ENCODE peak calls at places on chromosomes 7 and 10, in eight cellular contexts. H is tibial nerve, P is H1, V is BJ, R is heart left ventricle, N is kidney epithelial cell, O is hepatocyte, B is Panc1. K is an unnamed sample.

GRCh38 chr10:49047128-49047639 is 68.1 kb downstream of the VSTM4 start:
- DNase-seq in H (no peak), P (no peak), V (no peak), R (no peak), N (no peak), O (no peak), B (no peak), K (no peak)

GRCh38 chr7:28269700-28270361 is 89.2 kb upstream of the JAZF1 start:
- DNase-seq in H (no peak), P (no peak), V (no peak), R (no peak), N (no peak), O (no peak), B (no peak), K (no peak)

GRCh38 chr7:92359801-92360200 is 87.5 kb upstream of the GATAD1 start:
- DNase-seq in H (no peak), P (no peak), V (peak; percentile 37), R (no peak), N (no peak), O (no peak), B (no peak), K (no peak)

GRCh38 chr10:121406823-121407545 is 191.3 kb downstream of the FGFR2 start:
- DNase-seq in H (no peak), P (no peak), V (no peak), R (no peak), N (peak; percentile 48), O (no peak), B (no peak), K (no peak)

GRCh38 chr10:80544316-80544953 is 6.7 kb downstream of the SH2D4B start:
- DNase-seq in H (no peak), P (peak; percentile 33), V (no peak), R (no peak), N (no peak), O (no peak), B (no peak), K (no peak)

GRCh38 chr7:82319674-82320118 is 123.9 kb downstream of the CACNA2D1 start:
- DNase-seq in H (peak; percentile 56), P (no peak), V (peak; percentile 53), R (peak; percentile 83), N (peak; percentile 26), O (peak; percentile 54), B (no peak), K (no peak)

GRCh38 chr7:152129682-152130081 is 104.2 kb downstream of the GALNT11 start:
- DNase-seq in H (no peak), P (no peak), V (no peak), R (no peak), N (no peak), O (no peak), B (no peak), K (no peak)

GRCh38 chr10:50653758-50654157 is 30.0 kb upstream of the SGMS1 start:
- DNase-seq in H (no peak), P (no peak), V (no peak), R (no peak), N (no peak), O (no peak), B (no peak), K (no peak)

GRCh38 chr10:95355241-95355779 is 64.5 kb upstream of the PDLIM1 start:
- DNase-seq in H (no peak), P (no peak), V (no peak), R (no peak), N (no peak), O (no peak), B (no peak), K (no peak)

GRCh38 chr7:46682841-46683624 is 762.0 kb upstream of the IGFBP3 start:
- DNase-seq in H (no peak), P (no peak), V (peak; percentile 59), R (no peak), N (no peak), O (no peak), B (no peak), K (no peak)

GRCh38 chr7:50205011-50205410 is 99.5 kb upstream of the IKZF1 start:
- DNase-seq in H (no peak), P (no peak), V (no peak), R (no peak), N (no peak), O (no peak), B (no peak), K (no peak)

GRCh38 chr7:130732980-130733865 is 784 bp downstream of the KLF14 start:
- DNase-seq in H (no peak), P (peak; percentile 74), V (no peak), R (no peak), N (no peak), O (peak; percentile 68), B (no peak), K (no peak)
- TF ChIP-seq CTCF in H (no peak), P (peak; percentile 3), V (no peak), R (no peak), N (no peak), O (no peak), B (peak; percentile 73), K (peak; percentile 25)

GRCh38 chr10:91632671-91633550 is at the start of gene PPP1R3C:
- DNase-seq in H (peak; percentile 69), P (peak; percentile 90), V (peak; percentile 68), R (peak; percentile 90), N (peak; percentile 50), O (peak; percentile 89), B (peak; percentile 42), K (no peak)

GRCh38 chr10:91626936-91627335 is 5.9 kb downstream of the PPP1R3C start:
- DNase-seq in H (no peak), P (no peak), V (no peak), R (no peak), N (no peak), O (no peak), B (no peak), K (no peak)

GRCh38 chr10:91627344-91628102 is 5.3 kb downstream of the PPP1R3C start:
- DNase-seq in H (no peak), P (no peak), V (no peak), R (no peak), N (no peak), O (no peak), B (no peak), K (no peak)

GRCh38 chr10:91630592-91630991 is 2.3 kb downstream of the PPP1R3C start:
- DNase-seq in H (no peak), P (no peak), V (no peak), R (no peak), N (no peak), O (no peak), B (no peak), K (no peak)

DNA sequence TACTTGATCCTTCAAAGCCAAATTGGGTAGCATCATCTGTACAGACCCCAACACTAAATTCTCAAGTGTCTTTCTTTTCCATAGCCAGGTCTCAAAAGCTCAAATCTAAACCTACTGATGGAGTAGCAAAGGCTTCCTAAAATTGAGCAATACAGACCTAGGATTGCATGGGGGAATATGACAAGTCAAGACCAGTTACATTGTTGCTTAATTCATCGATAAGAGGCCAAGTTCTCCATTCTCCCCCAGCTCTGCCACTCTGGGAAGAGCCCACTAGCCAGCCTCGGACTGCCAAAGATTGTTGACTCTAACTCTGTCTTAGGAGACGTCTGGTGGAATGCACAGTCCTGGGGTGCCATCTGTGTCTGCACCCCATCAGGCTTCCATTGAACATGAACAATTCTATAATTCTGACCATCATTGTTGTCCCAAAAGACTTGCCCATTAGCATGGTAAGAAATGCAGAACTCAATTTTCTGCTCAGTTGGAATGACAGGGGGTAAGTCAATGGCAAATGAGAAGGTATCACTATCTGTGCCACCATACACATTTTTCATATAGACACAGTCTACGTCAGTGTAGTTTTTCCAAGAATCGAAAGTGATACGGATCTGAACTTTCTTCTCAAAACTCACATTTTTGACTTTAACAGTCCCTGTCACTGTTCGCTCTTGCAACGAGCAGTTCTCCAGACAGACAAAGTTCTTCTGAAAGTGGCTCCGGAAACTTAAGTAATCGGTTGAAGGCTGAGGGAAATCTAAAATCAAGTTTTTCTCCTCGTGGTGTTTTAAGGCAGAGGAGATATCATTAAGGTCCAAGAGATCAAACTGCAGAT is 2.9 kb downstream of the PPP1R3C start:
- DNase-seq in H (no peak), P (no peak), V (no peak), R (no peak), N (no peak), O (no peak), B (no peak), K (no peak)
- H3K4me3 ChIP-seq in H (no peak overlapping the region), P (no peak overlapping the region), V (no peak overlapping the region), R (peak overlapping the region; percentile 74), N (no peak overlapping the region), O (no peak overlapping the region), B (no peak overlapping the region), K (no peak overlapping the region)

GRCh38 chr10:117685431-117685830 is 142.9 kb downstream of the EMX2 start:
- DNase-seq in H (no peak), P (no peak), V (no peak), R (no peak), N (no peak), O (no peak), B (no peak), K (no peak)

GRCh38 chr10:117684211-117684610 is 141.7 kb downstream of the EMX2 start:
- DNase-seq in H (no peak), P (no peak), V (no peak), R (no peak), N (no peak), O (no peak), B (no peak), K (no peak)

GRCh38 chr10:117686606-117687005 is 144.1 kb downstream of the EMX2 start:
- DNase-seq in H (no peak), P (no peak), V (no peak), R (no peak), N (no peak), O (no peak), B (no peak), K (no peak)

GRCh38 chr10:117688358-117688757 is 145.8 kb downstream of the EMX2 start:
- DNase-seq in H (no peak), P (no peak), V (no peak), R (no peak), N (no peak), O (no peak), B (no peak), K (no peak)

DNA sequence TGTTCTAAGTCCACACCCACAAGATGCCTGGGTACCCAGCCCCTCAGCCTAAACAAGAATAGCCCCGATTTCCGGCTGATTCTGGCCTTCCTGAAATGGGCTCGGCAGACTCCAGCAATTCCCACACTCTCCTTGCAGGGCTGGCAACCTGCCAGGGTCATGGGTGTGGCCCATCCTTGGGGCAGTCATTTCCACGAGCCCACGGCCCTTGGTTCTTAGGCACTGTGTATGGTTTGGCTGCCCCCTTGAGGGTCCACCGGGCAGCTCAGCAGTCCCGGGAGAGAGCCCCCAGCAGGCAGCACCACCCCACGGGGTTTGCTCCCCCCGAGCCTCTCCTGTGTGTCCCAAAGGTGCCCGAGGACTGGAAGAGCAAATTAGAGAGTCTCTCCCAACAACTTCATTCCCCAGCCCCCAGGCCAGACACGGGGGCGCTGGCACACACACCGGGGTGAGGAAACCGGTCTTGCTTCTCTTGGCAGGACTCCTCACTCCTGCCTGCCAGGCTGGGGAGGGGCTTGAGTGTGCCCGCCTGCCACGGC is 142.2 kb downstream of the EMX2 start:
- DNase-seq in H (no peak), P (peak; percentile 50), V (no peak), R (peak; percentile 18), N (no peak), O (peak; percentile 27), B (no peak), K (no peak)
- TF ChIP-seq CTCF in H (no peak), P (peak; percentile 51), V (peak; percentile 21), R (no peak), N (peak; percentile 50), O (no peak), B (no peak), K (peak; percentile 36)

DNA sequence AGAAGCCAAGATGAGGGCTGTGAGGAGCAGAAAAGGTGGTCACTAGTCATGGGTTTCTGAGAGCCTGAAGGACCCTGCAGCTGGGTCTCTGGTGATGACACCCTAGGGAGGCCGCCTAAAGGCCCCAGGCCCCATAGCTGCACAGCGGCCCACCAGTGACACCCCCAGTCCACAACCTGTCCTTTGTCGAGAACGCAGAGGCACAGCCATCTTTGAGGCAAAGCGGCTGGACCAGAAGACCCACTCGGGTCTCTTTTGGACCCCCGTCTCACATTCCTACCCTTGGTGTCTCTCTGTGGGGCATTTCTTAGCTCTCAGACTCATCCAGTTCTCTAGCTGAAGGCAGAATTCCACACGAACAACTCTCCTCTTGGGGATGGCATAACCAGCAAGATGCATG is 18.8 kb downstream of the JCAD start:
- DNase-seq in H (no peak), P (no peak), V (no peak), R (no peak), N (no peak), O (no peak), B (no peak), K (no peak)
- H3K4me3 ChIP-seq in H (no peak overlapping the region), P (no peak overlapping the region), V (no peak overlapping the region), R (no peak overlapping the region), N (no peak overlapping the region), O (no peak overlapping the region), B (no peak overlapping the region), K (no peak overlapping the region)